ENCODE peak calls at places on chromosomes 7 and 10, in eight cellular contexts. L is ELR; S is KBM-7; W is Caki2; R is HEK293T; Q is activated CD8-positive, alpha-beta memory T cell treated with anti-CD3 and anti-CD28 coated beads, Interleukin-2, amount 50 U/mL, for 48 hours; C is tibial nerve; X is germinal center. Z is an unnamed sample.

GRCh38 chr10:52314822-52315552 is 906 bp downstream of the DKK1 start:
- DNase-seq in W (no peak), C (no peak), S (no peak), Q (no peak), L (peak), X (peak), R (peak), Z (no peak)

GRCh38 chr10:74924251-74924954 is 98.0 kb downstream of the KAT6B start:
- DNase-seq in C (no peak), L (peak), W (peak), S (no peak), X (no peak), R (no peak), Q (no peak), Z (peak)

GRCh38 chr7:157429001-157429679 is 92.3 kb downstream of the DNAJB6 start:
- DNase-seq in X (no peak), R (no peak), C (no peak), Q (no peak), W (no peak), S (no peak), L (no peak), Z (no peak)

GRCh38 chr7:11830004-11830403 is 2.0 kb downstream of the THSD7A start:
- DNase-seq in X (no peak), L (no peak), Q (no peak), W (no peak), C (no peak), S (no peak), R (no peak), Z (no peak)

GRCh38 chr10:124300735-124301134 is 118.0 kb downstream of the OAT start:
- DNase-seq in X (no peak), S (no peak), Q (no peak), L (no peak), C (no peak), R (no peak), W (no peak), Z (no peak)

GRCh38 chr7:98563183-98563495 is 53.9 kb upstream of the NPTX2 start:
- DNase-seq in C (no peak), S (no peak), X (no peak), Q (no peak), R (no peak), L (no peak), W (no peak), Z (no peak)

GRCh38 chr10:63707254-63707910 is 186.2 kb downstream of the REEP3 start:
- DNase-seq in X (no peak), L (peak), W (peak), C (peak), Q (no peak), S (no peak), R (no peak), Z (peak)

GRCh38 chr7:82268632-82269031 is 174.9 kb downstream of the CACNA2D1 start:
- DNase-seq in Q (no peak), X (no peak), L (no peak), R (no peak), W (no peak), C (no peak), S (no peak), Z (no peak)

GRCh38 chr7:123675092-123675473 is 19.4 kb downstream of the LMOD2 start:
- DNase-seq in X (no peak), Q (no peak), R (no peak), L (no peak), W (no peak), C (no peak), S (no peak), Z (peak)

GRCh38 chr7:50266893-50267386 is 37.6 kb upstream of the IKZF1 start:
- DNase-seq in X (peak), L (no peak), C (no peak), S (peak), R (no peak), W (no peak), Q (peak), Z (no peak)

GRCh38 chr7:140219672-140220520 is 43.1 kb upstream of the KDM7A start:
- DNase-seq in R (no peak), X (no peak), S (no peak), W (no peak), L (no peak), Q (no peak), C (no peak), Z (peak)

GRCh38 chr7:150973571-150974451 is 4.3 kb downstream of the KCNH2 start:
- DNase-seq in S (no peak), Q (no peak), L (no peak), W (no peak), R (no peak), X (peak), C (no peak), Z (peak)

GRCh38 chr7:43844257-43844656 is 25.1 kb downstream of the MRPS24 start:
- DNase-seq in R (no peak), S (no peak), C (no peak), Q (no peak), L (peak), X (no peak), W (no peak), Z (no peak)

GRCh38 chr7:46205478-46205877 is 284.4 kb upstream of the IGFBP3 start:
- DNase-seq in S (no peak), W (peak), X (no peak), C (no peak), Q (no peak), L (no peak), R (no peak), Z (peak)

GRCh38 chr7:120452665-120453064 is 179.7 kb downstream of the KCND2 start:
- DNase-seq in W (no peak), R (no peak), S (no peak), X (no peak), L (no peak), C (no peak), Q (no peak), Z (no peak)

GRCh38 chr7:147771344-147771743 is 819.2 kb upstream of the C7orf33 start:
- DNase-seq in R (no peak), X (no peak), W (no peak), L (no peak), Q (no peak), S (no peak), C (no peak), Z (no peak)

GRCh38 chr10:90204956-90205695 is 503.7 kb downstream of the KIF20B start:
- DNase-seq in S (no peak), Q (no peak), X (no peak), L (peak), W (no peak), R (no peak), C (no peak), Z (peak)

GRCh38 chr7:20596653-20597052 is 18.8 kb upstream of the ABCB5 start:
- DNase-seq in X (no peak), C (no peak), Q (no peak), W (no peak), R (no peak), S (no peak), L (peak), Z (peak)

GRCh38 chr7:77458786-77459185 is 42.6 kb upstream of the GSAP start:
- DNase-seq in L (no peak), W (no peak), X (no peak), S (no peak), Q (no peak), R (no peak), C (no peak), Z (peak)

GRCh38 chr7:149822353-149822943 is 15.7 kb upstream of the ZNF862 start:
- DNase-seq in L (no peak), R (no peak), X (no peak), W (no peak), S (no peak), Q (no peak), C (no peak), Z (no peak)

GRCh38 chr10:35770817-35771355 is 128.8 kb upstream of the FZD8 start:
- DNase-seq in W (no peak), S (no peak), L (no peak), X (no peak), R (no peak), C (no peak), Q (no peak), Z (no peak)

GRCh38 chr7:82194011-82194410 is 249.6 kb downstream of the CACNA2D1 start:
- DNase-seq in L (peak), Q (no peak), C (no peak), W (peak), R (no peak), X (no peak), S (no peak), Z (peak)

GRCh38 chr10:47079177-47079580 is 168.0 kb downstream of the PTPN20 start:
- DNase-seq in S (no peak), Q (no peak), R (no peak), C (no peak), W (no peak), X (no peak), L (peak), Z (peak)

GRCh38 chr10:74114041-74114448 is 36.6 kb downstream of the AP3M1 start:
- DNase-seq in Q (no peak), W (no peak), L (no peak), X (no peak), R (no peak), C (no peak), S (no peak), Z (no peak)

GRCh38 chr7:83267141-83267631 is 104.5 kb upstream of the PCLO start:
- DNase-seq in L (peak), W (peak), Q (no peak), X (no peak), S (no peak), R (peak), C (no peak), Z (no peak)

GRCh38 chr10:76112826-76113150 is 681.4 kb downstream of the LRMDA start:
- DNase-seq in Q (no peak), L (no peak), R (no peak), X (no peak), S (no peak), W (no peak), C (no peak), Z (no peak)

GRCh38 chr10:124200011-124200410 is 106.6 kb upstream of the CHST15 start:
- DNase-seq in X (no peak), S (no peak), C (no peak), Q (no peak), L (no peak), R (no peak), W (no peak), Z (peak)

GRCh38 chr7:151872531-151873401 is 4.1 kb downstream of the PRKAG2 start:
- DNase-seq in L (no peak), Q (no peak), S (no peak), R (no peak), X (no peak), C (no peak), W (no peak), Z (no peak)

GRCh38 chr10:125004571-125005311 is 62.8 kb downstream of the ZRANB1 start:
- DNase-seq in Q (no peak), S (no peak), W (no peak), X (no peak), R (no peak), C (no peak), L (no peak), Z (no peak)

Z was measured in bronchial epithelial cell.